ENCODE peak calls at places on chromosomes 6 and 20, in five cellular contexts. P is substantia nigra; G is CD4-positive, CD25-positive, alpha-beta regulatory T cell; K is cardiac muscle cell; H is Panc1. W is an unnamed sample.

GRCh38 chr20:12331236-12331635 is 413.5 kb downstream of the BTBD3 start:
- DNase-seq in P (no peak), G (no peak), K (no peak), H (no peak), W (no peak)

GRCh38 chr20:63082308-63082938 is 75.7 kb upstream of the BHLHE23 start:
- DNase-seq in P (peak; percentile 18), G (peak; percentile 22), K (peak; percentile 84), H (no peak), W (peak; percentile 24)

GRCh38 chr20:4102381-4102780 is 87.0 kb upstream of the RNF24 start:
- DNase-seq in P (no peak), G (no peak), K (no peak), H (no peak), W (no peak)

GRCh38 chr6:158328446-158328845 is 16.2 kb downstream of the TULP4 start:
- DNase-seq in P (no peak), G (no peak), K (no peak), H (no peak), W (no peak)

GRCh38 chr6:130420911-130421310 is 55.1 kb downstream of the TMEM200A start:
- DNase-seq in P (no peak), G (no peak), K (no peak), H (no peak), W (no peak)

GRCh38 chr6:112557961-112558360 is 210.8 kb downstream of the RFPL4B start:
- DNase-seq in P (no peak), G (no peak), K (no peak), H (no peak), W (no peak)

GRCh38 chr6:140344149-140344913 is 969.9 kb upstream of the CITED2 start:
- DNase-seq in P (no peak), G (no peak), K (no peak), H (no peak), W (no peak)

GRCh38 chr6:41735427-41736206 is at the start of gene TFEB:
- DNase-seq in P (peak; percentile 94), G (peak; percentile 92), K (peak; percentile 95), H (peak; percentile 65), W (peak; percentile 90)

GRCh38 chr20:45968081-45968671 is 3.8 kb downstream of the ZNF335 start:
- DNase-seq in P (no peak), G (no peak), K (no peak), H (no peak), W (no peak)

GRCh38 chr20:46359233-46359751 is 47.1 kb downstream of the ELMO2 start:
- DNase-seq in P (no peak), G (no peak), K (peak; percentile 21), H (no peak), W (no peak)

GRCh38 chr6:35601331-35602132 is 87.2 kb downstream of the FKBP5 start:
- DNase-seq in P (no peak), G (peak; percentile 91), K (peak; percentile 87), H (no peak), W (peak; percentile 79)

GRCh38 chr6:111880181-111880944 is 7.1 kb upstream of the FYN start:
- DNase-seq in P (no peak), G (no peak), K (no peak), H (no peak), W (no peak)

GRCh38 chr20:63215101-63216040 is 560 bp downstream of the YTHDF1 start:
- DNase-seq in P (no peak), G (peak; percentile 9), K (peak; percentile 44), H (no peak), W (no peak)

GRCh38 chr6:45791600-45792168 is 224.0 kb downstream of the CLIC5 start:
- DNase-seq in P (no peak), G (no peak), K (no peak), H (no peak), W (no peak)

GRCh38 chr6:113078791-113079190 is 731.7 kb downstream of the RFPL4B start:
- DNase-seq in P (no peak), G (no peak), K (no peak), H (no peak), W (no peak)

GRCh38 chr6:74780831-74781230 is 425.0 kb downstream of the COL12A1 start:
- DNase-seq in P (no peak), G (no peak), K (no peak), H (no peak), W (no peak)

GRCh38 chr6:142854589-142855488 is 90.1 kb downstream of the HIVEP2 start:
- DNase-seq in P (no peak), G (no peak), K (no peak), H (no peak), W (no peak)

GRCh38 chr20:10536531-10536930 is 101.4 kb downstream of the SLX4IP start:
- DNase-seq in P (no peak), G (no peak), K (no peak), H (no peak), W (no peak)

GRCh38 chr20:23667666-23668065 is 21.2 kb downstream of the CST4 start:
- DNase-seq in P (no peak), G (no peak), K (no peak), H (no peak), W (no peak)

GRCh38 chr6:8082954-8083858 is 19.0 kb upstream of the BLOC1S5 start:
- DNase-seq in P (no peak), G (no peak), K (no peak), H (no peak), W (no peak)

GRCh38 chr20:64055396-64055892 is 6.0 kb upstream of the SOX18 start:
- DNase-seq in P (no peak), G (no peak), K (no peak), H (no peak), W (no peak)

GRCh38 chr6:3729603-3730344 is 21.7 kb downstream of the PXDC1 start:
- DNase-seq in P (no peak), G (no peak), K (no peak), H (no peak), W (no peak)

GRCh38 chr6:137494967-137495595 is 887 bp upstream of the OLIG3 start:
- DNase-seq in P (no peak), G (no peak), K (no peak), H (no peak), W (no peak)

GRCh38 chr6:169490830-169491229 is 211.0 kb downstream of the WDR27 start:
- DNase-seq in P (no peak), G (no peak), K (no peak), H (no peak), W (no peak)

GRCh38 chr6:5133943-5134342 is 48.8 kb downstream of the PPP1R3G start:
- DNase-seq in P (no peak), G (no peak), K (no peak), H (no peak), W (no peak)

GRCh38 chr6:90284236-90284744 is 12.4 kb downstream of the BACH2 start:
- DNase-seq in P (no peak), G (peak; percentile 42), K (no peak), H (no peak), W (no peak)

DNA sequence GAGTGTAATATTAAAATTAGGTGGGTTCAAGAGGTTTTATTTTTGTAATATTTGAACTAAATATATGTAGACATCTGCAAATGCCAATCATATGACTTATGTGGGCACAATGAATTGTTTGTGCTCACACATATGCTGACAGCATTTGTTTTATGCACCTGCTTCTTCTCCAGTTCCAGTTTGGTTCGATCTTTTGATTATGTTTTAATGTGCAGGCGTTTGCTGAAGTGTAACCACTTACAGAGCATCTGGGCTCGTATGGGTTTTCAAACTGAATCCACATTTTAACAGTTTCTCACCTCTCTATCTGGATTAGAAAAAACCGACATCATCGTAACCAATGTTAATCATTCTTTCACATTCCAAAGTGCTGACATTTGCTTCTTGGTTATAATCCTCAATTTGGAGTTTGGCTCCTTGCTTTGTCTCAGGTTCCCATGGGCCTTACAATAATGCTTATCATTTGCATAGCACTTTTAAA is 129.1 kb upstream of the SPACA1 start:
- DNase-seq in P (no peak), G (no peak), K (no peak), H (no peak), W (no peak)
- H3K27ac ChIP-seq in P (no peak overlapping the region), G (no peak overlapping the region), K (no peak overlapping the region), H (no peak overlapping the region), W (no peak overlapping the region)

DNA sequence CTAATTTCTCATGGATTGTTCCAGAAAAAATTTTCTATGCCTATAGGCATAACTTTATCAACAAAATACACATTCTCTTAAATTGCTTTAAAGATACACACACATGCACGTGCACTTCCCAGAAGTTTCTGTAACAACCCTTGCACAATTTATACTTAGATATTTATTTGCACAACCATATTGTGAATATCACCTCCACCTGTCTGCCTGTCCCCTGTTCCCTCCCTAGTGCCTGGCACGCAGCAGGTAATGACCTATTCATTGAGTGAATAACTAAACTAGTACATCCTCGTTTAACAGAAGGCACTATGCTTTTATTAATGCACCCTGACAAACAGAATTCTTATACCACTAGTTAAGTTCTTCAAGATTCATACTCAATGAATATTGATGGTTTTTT is 198.9 kb downstream of the BCAS1 start:
- DNase-seq in P (no peak), G (no peak), K (no peak), H (no peak), W (no peak)
- H3K27ac ChIP-seq in P (no peak overlapping the region), G (peak overlapping the region; percentile 81), K (no peak overlapping the region), H (peak overlapping the region; percentile 100), W (peak overlapping the region; percentile 53)

GRCh38 chr6:85674604-85675003 is 31.9 kb upstream of the SYNCRIP start:
- DNase-seq in P (no peak), G (no peak), K (no peak), H (no peak), W (no peak)
- H3K27ac ChIP-seq in P (no peak overlapping the region), G (peak overlapping the region; percentile 25), K (no peak overlapping the region), H (peak overlapping the region; percentile 95), W (no peak overlapping the region)

DNA sequence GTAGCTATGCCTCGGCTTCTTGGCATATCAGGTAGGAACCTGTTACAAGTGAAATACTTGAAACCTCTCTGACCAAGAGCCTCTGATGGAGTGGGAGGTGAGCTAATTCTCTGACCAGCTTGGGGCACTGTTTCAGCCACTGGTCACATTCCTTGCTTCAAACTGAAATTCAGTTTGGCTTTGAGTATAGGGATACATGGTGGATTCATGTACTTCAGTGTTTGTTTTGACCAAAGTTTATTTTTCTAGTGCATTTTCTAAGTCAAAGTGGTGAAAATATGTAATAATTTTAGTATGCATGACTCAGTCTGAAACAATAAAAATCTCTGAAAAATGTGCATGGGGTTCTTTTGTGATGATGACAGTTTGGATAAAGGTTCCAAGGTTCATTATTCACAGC is 18.6 kb downstream of the TTPAL start:
- DNase-seq in P (no peak), G (no peak), K (no peak), H (no peak), W (no peak)
- H3K27ac ChIP-seq in P (no peak overlapping the region), G (no peak overlapping the region), K (peak overlapping the region; percentile 41), H (no peak overlapping the region), W (no peak overlapping the region)

GRCh38 chr6:125154184-125155135 is 887 bp downstream of the TPD52L1 start:
- DNase-seq in P (no peak), G (no peak), K (peak; percentile 46), H (no peak), W (no peak)
- H3K27ac ChIP-seq in P (peak overlapping the region; percentile 19), G (no peak overlapping the region), K (no peak overlapping the region), H (no peak overlapping the region), W (no peak overlapping the region)

DNA sequence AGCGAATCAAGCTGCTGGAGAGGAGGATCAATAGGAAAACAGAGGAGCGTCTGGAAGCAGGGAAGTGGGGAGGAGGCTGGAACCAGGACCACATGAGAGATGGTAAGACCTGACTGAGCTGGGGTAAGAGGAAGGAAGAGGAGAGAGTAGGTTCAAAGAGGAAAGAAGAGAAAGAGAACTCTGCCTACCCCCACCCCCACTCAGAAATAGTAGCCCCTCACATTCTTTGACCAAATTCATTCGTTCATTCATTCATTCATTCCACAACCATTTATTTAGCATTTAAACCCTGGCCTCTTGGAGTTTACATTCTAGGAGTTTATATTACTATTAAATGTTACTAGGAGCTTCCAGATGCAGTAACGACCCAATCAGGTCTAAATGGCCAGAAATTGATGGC is 15.8 kb upstream of the HCK start:
- DNase-seq in P (no peak), G (no peak), K (no peak), H (no peak), W (no peak)
- H3K27ac ChIP-seq in P (no peak overlapping the region), G (no peak overlapping the region), K (no peak overlapping the region), H (peak overlapping the region; percentile 64), W (no peak overlapping the region)

GRCh38 chr6:44264154-44265002 is 973 bp downstream of the NFKBIE start:
- DNase-seq in P (no peak), G (no peak), K (no peak), H (no peak), W (no peak)
- H3K27ac ChIP-seq in P (peak overlapping the region; percentile 79), G (peak overlapping the region; percentile 94), K (no peak overlapping the region), H (peak overlapping the region; percentile 73), W (peak overlapping the region; percentile 93)